ENCODE peak calls at places on chromosome 21, in nine cellular contexts. B, J, Y, X, I, K, L, E and G are unnamed samples.

GRCh38 chr21:43727571-43728466 is 8.9 kb downstream of the PDXK start:
- DNase-seq in B (peak), J (no peak), Y (no peak), X (no peak), I (no peak), K (no peak), L (no peak), E (no peak), G (peak)

GRCh38 chr21:16308269-16308668 is 578.5 kb downstream of the USP25 start:
- DNase-seq in B (no peak), J (no peak), Y (no peak), X (no peak), I (no peak), K (peak), L (no peak), E (no peak), G (peak)

GRCh38 chr21:37348664-37349063 is 17.9 kb upstream of the DYRK1A start:
- DNase-seq in B (no peak), J (no peak), Y (no peak), X (no peak), I (no peak), K (no peak), L (no peak), E (no peak), G (no peak)

GRCh38 chr21:36437745-36438128 is 42.2 kb downstream of the CLDN14 start:
- DNase-seq in B (peak), J (no peak), Y (no peak), X (no peak), I (no peak), K (peak), L (no peak), E (no peak), G (peak)

GRCh38 chr21:34336756-34337391 is 26.9 kb upstream of the KCNE2 start:
- DNase-seq in B (peak), J (no peak), Y (no peak), X (no peak), I (no peak), K (peak), L (no peak), E (no peak), G (peak)

GRCh38 chr21:31517664-31518402 is 141.7 kb upstream of the SOD1 start:
- DNase-seq in B (no peak), J (no peak), Y (no peak), X (no peak), I (no peak), K (no peak), L (no peak), E (no peak), G (no peak)

GRCh38 chr21:35252831-35253230 is 203.7 kb upstream of the RUNX1 start:
- DNase-seq in B (no peak), J (no peak), Y (no peak), X (no peak), I (no peak), K (peak), L (no peak), E (no peak), G (peak)

GRCh38 chr21:34781508-34781907 is 112.7 kb downstream of the CLIC6 start:
- DNase-seq in B (peak), J (no peak), Y (no peak), X (no peak), I (no peak), K (no peak), L (no peak), E (no peak), G (no peak)

GRCh38 chr21:46457801-46458314 is 833 bp upstream of the DIP2A start:
- DNase-seq in B (peak), J (no peak), Y (no peak), X (peak), I (peak), K (peak), L (peak), E (no peak), G (peak)

GRCh38 chr21:33870768-33871167 is 44.8 kb downstream of the ATP5PO start:
- DNase-seq in B (no peak), J (no peak), Y (no peak), X (no peak), I (no peak), K (no peak), L (no peak), E (no peak), G (no peak)

GRCh38 chr21:17797967-17798366 is 21.2 kb downstream of the C21orf91 start:
- DNase-seq in B (no peak), J (no peak), Y (no peak), X (no peak), I (no peak), K (no peak), L (no peak), E (no peak), G (no peak)

GRCh38 chr21:29232601-29233541 is 65.9 kb upstream of the BACH1 start:
- DNase-seq in B (no peak), J (no peak), Y (no peak), X (no peak), I (no peak), K (peak), L (no peak), E (no peak), G (peak)

GRCh38 chr21:46002841-46003574 is 21.4 kb downstream of the COL6A1 start:
- DNase-seq in B (peak), J (no peak), Y (peak), X (no peak), I (no peak), K (no peak), L (peak), E (no peak), G (no peak)

GRCh38 chr21:42236693-42237092 is 17.8 kb downstream of the ABCG1 start:
- DNase-seq in B (no peak), J (no peak), Y (no peak), X (no peak), I (no peak), K (no peak), L (no peak), E (no peak), G (no peak)
- TF ChIP-seq CTCF in B (no peak), J (no peak), Y (no peak), X (no peak), I (no peak), K (no peak), L (no peak), E (no peak), G (no peak)

GRCh38 chr21:38714998-38715397 is 90.7 kb upstream of the ETS2 start:
- DNase-seq in B (no peak), J (no peak), Y (no peak), X (no peak), I (no peak), K (no peak), L (no peak), E (no peak), G (no peak)

GRCh38 chr21:38716088-38716487 is 89.6 kb upstream of the ETS2 start:
- DNase-seq in B (no peak), J (no peak), Y (no peak), X (no peak), I (no peak), K (no peak), L (no peak), E (no peak), G (no peak)

GRCh38 chr21:38716942-38717341 is 88.8 kb upstream of the ETS2 start:
- DNase-seq in B (no peak), J (no peak), Y (no peak), X (no peak), I (no peak), K (no peak), L (no peak), E (no peak), G (no peak)

DNA sequence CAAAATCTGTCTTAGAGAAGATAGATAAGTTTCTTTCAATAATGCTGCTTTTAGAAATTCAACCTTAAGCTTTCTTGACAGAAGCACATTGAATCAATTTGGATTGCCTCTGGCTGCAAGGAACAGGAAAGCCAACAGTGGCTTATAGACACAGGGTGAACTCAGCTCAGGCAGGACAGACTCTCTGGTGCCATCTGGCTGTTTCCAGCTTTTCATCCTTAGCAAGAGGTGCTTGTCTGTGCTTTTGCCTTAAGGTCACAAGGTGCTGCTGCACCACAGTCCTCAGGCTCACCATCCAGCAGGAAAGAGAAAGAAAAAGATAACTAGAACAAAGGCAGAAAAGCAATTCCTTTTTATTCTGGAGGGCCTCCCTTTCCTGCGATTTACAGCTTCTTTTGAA is 93.7 kb upstream of the ETS2 start:
- DNase-seq in B (no peak), J (peak), Y (no peak), X (no peak), I (no peak), K (peak), L (no peak), E (peak), G (peak)
- TF ChIP-seq CTCF in B (no peak), J (no peak), Y (no peak), X (peak), I (no peak), K (peak), L (peak), E (peak), G (peak)

GRCh38 chr21:23858878-23859277 is 1748.4 kb downstream of the MRPL39 start:
- DNase-seq in B (no peak), J (no peak), Y (no peak), X (no peak), I (no peak), K (no peak), L (no peak), E (no peak), G (no peak)

DNA sequence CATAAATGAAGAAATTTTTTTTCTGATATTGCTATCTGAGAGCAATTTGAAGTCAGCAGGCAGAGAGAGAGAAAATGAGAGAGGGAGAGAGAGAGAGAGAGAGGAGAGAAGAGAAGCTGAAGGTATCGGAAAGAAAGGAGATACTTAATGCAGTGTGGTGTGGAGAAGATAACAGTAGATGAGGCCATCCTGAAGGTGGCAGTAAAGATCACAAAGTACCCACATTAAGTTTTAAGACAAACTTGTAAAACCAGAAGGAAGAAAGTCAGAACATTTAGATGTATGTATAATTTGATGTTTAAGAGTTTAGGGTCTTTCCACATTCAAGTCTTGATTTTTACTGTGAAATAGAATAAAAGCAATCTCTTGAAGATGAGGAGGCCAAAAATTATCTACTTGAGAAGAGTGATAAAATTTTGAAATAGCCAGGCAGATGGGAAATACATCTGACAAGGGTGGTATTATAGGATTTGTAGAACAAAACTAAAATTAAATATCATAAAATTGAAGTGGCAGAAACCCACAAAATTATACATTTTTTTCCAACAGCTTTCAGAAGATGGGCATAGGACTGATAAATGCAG is 1753.4 kb downstream of the MRPL39 start:
- DNase-seq in B (no peak), J (no peak), Y (no peak), X (no peak), I (no peak), K (peak), L (no peak), E (no peak), G (peak)
- TF ChIP-seq CTCF in B (peak), J (no peak), Y (no peak), X (peak), I (peak), K (peak), L (peak), E (peak), G (peak)

DNA sequence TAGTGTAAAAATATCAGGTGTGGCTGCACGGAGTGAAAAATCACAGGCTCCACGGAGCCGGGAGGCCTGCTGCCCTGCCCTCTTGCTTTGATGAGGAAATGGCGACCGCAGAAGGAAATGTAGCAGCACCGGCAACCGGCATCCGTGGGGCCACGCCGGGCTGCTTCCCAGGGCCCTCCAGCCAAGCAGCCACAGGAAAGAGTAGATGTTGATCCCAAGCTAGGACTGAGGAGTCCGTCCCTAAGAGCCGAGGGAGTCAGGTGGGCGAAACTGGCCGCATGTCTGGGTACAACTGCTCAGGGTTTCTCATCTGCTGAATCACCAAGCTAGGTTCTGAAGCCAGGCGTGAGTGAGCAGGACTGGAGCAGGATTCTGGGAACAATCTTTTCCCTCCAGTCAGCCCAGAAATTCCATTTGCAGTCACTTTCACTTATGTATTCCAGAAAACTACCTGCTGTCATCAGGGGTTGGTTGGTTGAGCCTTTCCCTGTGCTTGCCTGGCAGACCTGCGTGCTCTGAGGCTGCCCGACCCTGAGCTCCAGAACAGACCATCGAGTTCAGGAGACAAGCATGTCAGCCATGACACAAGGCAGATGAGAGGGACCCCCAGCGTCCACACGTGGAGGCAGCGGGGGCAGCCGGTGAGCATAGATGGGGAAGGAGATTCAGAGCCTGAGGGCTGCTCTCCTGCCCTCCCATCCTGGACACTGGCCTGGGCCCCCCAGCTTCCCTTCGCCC is 5.8 kb upstream of the ITGB2 start:
- DNase-seq in B (no peak), J (no peak), Y (no peak), X (no peak), I (no peak), K (no peak), L (no peak), E (no peak), G (no peak)
- TF ChIP-seq CTCF in B (no peak), J (no peak), Y (no peak), X (no peak), I (no peak), K (no peak), L (no peak), E (no peak), G (no peak)